ENCODE peak calls at places on chromosome 21, in ten cellular contexts. O is suprapubic skin; B is transverse colon; P is kidney epithelial cell; U is CD4-positive, alpha-beta memory T cell; S is HL-60; I is lower lobe of right lung; M is right cardiac atrium; V is effector memory CD4-positive, alpha-beta T cell; F is naive thymus-derived CD4-positive, alpha-beta T cell. A is an unnamed sample. For H3K27me3, the result is how much of the 10 kb centered on the place peaks cover.

GRCh38 chr21:29238967-29239289 is 59.8 kb upstream of the BACH1 start:
- DNase-seq in O (no peak), B (no peak), P (no peak), U (no peak), S (peak), I (no peak), M (no peak), V (no peak), F (no peak), A (no peak)

GRCh38 chr21:32350981-32351380 is 41.8 kb downstream of the URB1 start:
- DNase-seq in O (no peak), B (no peak), P (no peak), U (no peak), S (no peak), I (no peak), M (no peak), V (no peak), F (no peak), A (no peak)

GRCh38 chr21:18951291-18952038 is 547.9 kb upstream of the TMPRSS15 start:
- DNase-seq in O (no peak), B (peak), P (peak), U (no peak), S (peak), I (no peak), M (no peak), V (no peak), F (no peak), A (no peak)

GRCh38 chr21:34930971-34931370 is 118.1 kb downstream of the RUNX1 start:
- DNase-seq in O (no peak), B (no peak), P (peak), U (no peak), S (no peak), I (no peak), M (no peak), V (no peak), F (no peak), A (peak)

GRCh38 chr21:17742940-17743592 is 76.1 kb downstream of the C21orf91 start:
- DNase-seq in O (no peak), B (no peak), P (no peak), U (no peak), S (no peak), I (no peak), M (no peak), V (no peak), F (no peak), A (no peak)

GRCh38 chr21:33112151-33112550 is 42.2 kb downstream of the OLIG1 start:
- DNase-seq in O (no peak), B (no peak), P (no peak), U (no peak), S (no peak), I (no peak), M (no peak), V (no peak), F (no peak), A (no peak)

GRCh38 chr21:34822957-34823356 is 154.2 kb downstream of the CLIC6 start:
- DNase-seq in O (no peak), B (no peak), P (peak), U (no peak), S (no peak), I (no peak), M (no peak), V (no peak), F (no peak), A (no peak)

GRCh38 chr21:35265170-35265877 is 216.2 kb upstream of the RUNX1 start:
- DNase-seq in O (no peak), B (no peak), P (peak), U (no peak), S (no peak), I (no peak), M (no peak), V (no peak), F (no peak), A (peak)

GRCh38 chr21:20258542-20258941 is 739.7 kb upstream of the NCAM2 start:
- DNase-seq in O (no peak), B (no peak), P (no peak), U (no peak), S (no peak), I (no peak), M (no peak), V (no peak), F (no peak), A (no peak)

GRCh38 chr21:39674794-39675193 is 62.1 kb downstream of the B3GALT5 start:
- DNase-seq in O (no peak), B (peak), P (no peak), U (no peak), S (no peak), I (no peak), M (no peak), V (no peak), F (no peak), A (no peak)

GRCh38 chr21:16942703-16943102 is 570.1 kb upstream of the CXADR start:
- DNase-seq in O (no peak), B (no peak), P (no peak), U (no peak), S (no peak), I (no peak), M (no peak), V (no peak), F (no peak), A (peak)

GRCh38 chr21:41180752-41181151 is 12.8 kb downstream of the BACE2 start:
- DNase-seq in O (no peak), B (no peak), P (no peak), U (no peak), S (no peak), I (no peak), M (no peak), V (no peak), F (no peak), A (no peak)

GRCh38 chr21:16775056-16775455 is 737.8 kb upstream of the CXADR start:
- DNase-seq in O (no peak), B (no peak), P (no peak), U (no peak), S (no peak), I (no peak), M (no peak), V (no peak), F (no peak), A (no peak)

GRCh38 chr21:38597436-38597835 is 99.2 kb upstream of the ERG start:
- DNase-seq in O (no peak), B (no peak), P (no peak), U (no peak), S (no peak), I (no peak), M (no peak), V (no peak), F (no peak), A (no peak)

GRCh38 chr21:39097981-39098380 is 85.3 kb downstream of the PSMG1 start:
- DNase-seq in O (no peak), B (no peak), P (no peak), U (no peak), S (no peak), I (no peak), M (no peak), V (no peak), F (no peak), A (no peak)

GRCh38 chr21:28608646-28609045 is 384.0 kb downstream of the LTN1 start:
- DNase-seq in O (no peak), B (no peak), P (no peak), U (no peak), S (no peak), I (no peak), M (no peak), V (no peak), F (no peak), A (no peak)

GRCh38 chr21:15549671-15550070 is 180.1 kb upstream of the USP25 start:
- DNase-seq in O (no peak), B (no peak), P (no peak), U (no peak), S (no peak), I (no peak), M (no peak), V (no peak), F (no peak), A (no peak)

GRCh38 chr21:31352841-31353240 is 8.8 kb upstream of the TIAM1 start:
- DNase-seq in O (no peak), B (no peak), P (no peak), U (peak), S (no peak), I (no peak), M (no peak), V (no peak), F (no peak), A (no peak)

GRCh38 chr21:22710725-22711124 is 1712.5 kb downstream of the NCAM2 start:
- DNase-seq in O (no peak), B (no peak), P (no peak), U (no peak), S (no peak), I (no peak), M (no peak), V (no peak), F (no peak), A (no peak)

GRCh38 chr21:28899744-28900143 is 92.9 kb downstream of the LTN1 start:
- DNase-seq in O (no peak), B (no peak), P (no peak), U (no peak), S (no peak), I (no peak), M (no peak), V (no peak), F (no peak), A (no peak)

GRCh38 chr21:29164330-29164942 is 34.0 kb downstream of the MAP3K7CL start:
- DNase-seq in O (no peak), B (no peak), P (no peak), U (no peak), S (peak), I (no peak), M (no peak), V (no peak), F (no peak), A (peak)

GRCh38 chr21:38171723-38172344 is 85.0 kb upstream of the KCNJ15 start:
- DNase-seq in O (no peak), B (no peak), P (peak), U (no peak), S (peak), I (no peak), M (no peak), V (no peak), F (no peak), A (peak)

GRCh38 chr21:20592482-20592881 is 405.7 kb upstream of the NCAM2 start:
- DNase-seq in O (no peak), B (no peak), P (no peak), U (no peak), S (peak), I (no peak), M (no peak), V (no peak), F (no peak), A (no peak)

GRCh38 chr21:34889287-34889536 is 159.9 kb downstream of the RUNX1 start:
- DNase-seq in O (no peak), B (peak), P (no peak), U (no peak), S (peak), I (peak), M (peak), V (peak), F (peak), A (peak)

GRCh38 chr21:35565204-35565611 is 495.1 kb downstream of the SETD4 start:
- DNase-seq in O (no peak), B (no peak), P (no peak), U (no peak), S (no peak), I (no peak), M (peak), V (no peak), F (no peak), A (peak)

GRCh38 chr21:28233536-28234220 is 759.0 kb downstream of the LTN1 start:
- DNase-seq in O (no peak), B (no peak), P (no peak), U (no peak), S (no peak), I (no peak), M (peak), V (no peak), F (no peak), A (no peak)

GRCh38 chr21:17780539-17780938 is 38.6 kb downstream of the C21orf91 start:
- DNase-seq in O (no peak), B (peak), P (no peak), U (peak), S (peak), I (no peak), M (no peak), V (peak), F (no peak), A (no peak)

GRCh38 chr21:35227774-35228173 is 178.7 kb upstream of the RUNX1 start:
- DNase-seq in O (no peak), B (peak), P (no peak), U (no peak), S (no peak), I (no peak), M (no peak), V (no peak), F (no peak), A (no peak)

GRCh38 chr21:29299046-29299905 is 554 bp downstream of the BACH1 start:
- DNase-seq in O (peak), B (peak), P (no peak), U (peak), S (peak), I (peak), M (peak), V (peak), F (peak), A (peak)

GRCh38 chr21:15826147-15826780 is 96.5 kb downstream of the USP25 start:
- DNase-seq in O (no peak), B (peak), P (no peak), U (peak), S (peak), I (no peak), M (no peak), V (no peak), F (no peak), A (no peak)

GRCh38 chr21:39218082-39218409 is 34.8 kb upstream of the PSMG1 start:
- DNase-seq in O (no peak), B (no peak), P (no peak), U (no peak), S (no peak), I (no peak), M (no peak), V (no peak), F (no peak), A (no peak)

GRCh38 chr21:36745459-36745858 is 46.5 kb downstream of the SIM2 start:
- DNase-seq in O (no peak), B (no peak), P (no peak), U (no peak), S (no peak), I (no peak), M (no peak), V (no peak), F (no peak), A (no peak)

GRCh38 chr21:36743446-36743845 is 44.5 kb downstream of the SIM2 start:
- DNase-seq in O (no peak), B (no peak), P (no peak), U (no peak), S (no peak), I (no peak), M (no peak), V (no peak), F (no peak), A (no peak)

GRCh38 chr21:36744190-36744559 is 45.3 kb downstream of the SIM2 start:
- DNase-seq in O (no peak), B (no peak), P (no peak), U (no peak), S (no peak), I (no peak), M (no peak), V (no peak), F (no peak), A (no peak)

GRCh38 chr21:36743008-36743407 is 44.1 kb downstream of the SIM2 start:
- DNase-seq in O (no peak), B (no peak), P (no peak), U (no peak), S (no peak), I (no peak), M (no peak), V (no peak), F (no peak), A (no peak)

GRCh38 chr21:36744560-36745231 is 45.8 kb downstream of the SIM2 start:
- DNase-seq in O (no peak), B (no peak), P (no peak), U (no peak), S (no peak), I (no peak), M (no peak), V (no peak), F (no peak), A (no peak)
- H3K27me3 ChIP-seq in O (under half), B (under half), P (under half), U (under half), S (under half), I (under half), M (under half), V (under half), F (under half), A (under half)

GRCh38 chr21:27036736-27037301 is 69.9 kb upstream of the ADAMTS5 start:
- DNase-seq in O (no peak), B (no peak), P (no peak), U (no peak), S (no peak), I (no peak), M (no peak), V (no peak), F (no peak), A (no peak)
- H3K27me3 ChIP-seq in O (under half), B (under half), P (under half), U (under half), S (under half), I (under half), M (under half), V (under half), F (under half), A (under half)

GRCh38 chr21:45572783-45573451 is 30.7 kb upstream of the SLC19A1 start:
- DNase-seq in O (peak), B (no peak), P (no peak), U (no peak), S (no peak), I (no peak), M (no peak), V (no peak), F (no peak), A (no peak)
- H3K27me3 ChIP-seq in O (under half), B (under half), P (under half), U (under half), S (under half), I (under half), M (under half), V (under half), F (under half), A (under half)

GRCh38 chr21:44376606-44377005 is 23.2 kb downstream of the TRPM2 start:
- DNase-seq in O (no peak), B (no peak), P (no peak), U (no peak), S (no peak), I (no peak), M (no peak), V (no peak), F (no peak), A (no peak)
- H3K27me3 ChIP-seq in O (under half), B (under half), P (under half), U (under half), S (under half), I (under half), M (under half), V (under half), F (under half), A (under half)

GRCh38 chr21:36815284-36815683 is 116.4 kb downstream of the SIM2 start:
- DNase-seq in O (no peak), B (no peak), P (no peak), U (no peak), S (no peak), I (no peak), M (no peak), V (no peak), F (no peak), A (no peak)
- H3K27me3 ChIP-seq in O (under half), B (under half), P (under half), U (under half), S (under half), I (under half), M (under half), V (under half), F (under half), A (under half)

DNA sequence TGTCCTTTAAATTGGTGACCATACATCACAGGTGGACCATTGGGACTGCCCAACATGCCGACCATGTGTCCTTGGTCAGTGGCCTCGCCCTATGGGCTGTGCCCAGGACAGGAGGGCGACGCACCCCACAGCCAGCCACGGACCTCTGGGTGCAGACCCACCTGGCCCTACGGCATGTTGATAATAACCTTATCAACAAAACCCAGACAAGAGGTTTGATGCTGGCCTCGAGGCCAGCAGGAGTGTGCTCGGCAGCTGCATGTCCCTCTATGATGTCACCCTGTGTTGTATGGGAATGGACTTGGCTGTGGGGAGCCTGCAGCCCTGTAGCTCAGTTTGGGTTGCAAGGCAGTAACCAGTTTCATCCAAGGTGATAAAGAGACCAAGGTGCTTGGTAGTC is 32.1 kb downstream of the SLC37A1 start:
- DNase-seq in O (no peak), B (no peak), P (no peak), U (no peak), S (no peak), I (peak), M (no peak), V (no peak), F (no peak), A (no peak)
- H3K27me3 ChIP-seq in O (under half), B (under half), P (under half), U (under half), S (under half), I (under half), M (under half), V (under half), F (under half), A (under half)